ENCODE peak calls at places on chromosomes 11 and 22, in five cellular contexts. O is SW 1271, H is neural progenitor cell, C is C1 segment of cervical spinal cord, N is kidney epithelial cell. X is an unnamed sample.

GRCh38 chr11:9660886-9661285 is 3.0 kb upstream of the SWAP70 start:
- DNase-seq in N (no peak), H (no peak), C (no peak), O (no peak), X (no peak)

GRCh38 chr11:27084407-27084985 is 43.9 kb downstream of the BBOX1 start:
- DNase-seq in O (no peak), N (peak), C (no peak), H (peak), X (peak)

GRCh38 chr11:135075740-135076139 is 663.7 kb upstream of the B3GAT1 start:
- DNase-seq in C (no peak), N (no peak), H (peak), O (no peak), X (no peak)

GRCh38 chr11:132674161-132674560 is 858.1 kb downstream of the OPCML start:
- DNase-seq in N (no peak), H (no peak), C (no peak), O (no peak), X (no peak)

GRCh38 chr22:19082101-19082500 is 40.1 kb downstream of the DGCR2 start:
- DNase-seq in O (no peak), C (no peak), H (no peak), N (no peak), X (no peak)

GRCh38 chr11:59180907-59181306 is 9.0 kb downstream of the DTX4 start:
- DNase-seq in N (no peak), O (no peak), C (no peak), H (no peak), X (no peak)

GRCh38 chr11:46673713-46674462 is 26.5 kb downstream of the ARHGAP1 start:
- DNase-seq in C (no peak), O (no peak), H (no peak), N (no peak), X (no peak)

GRCh38 chr22:37627091-37627490 is 12.4 kb upstream of the SH3BP1 start:
- DNase-seq in N (no peak), H (no peak), O (no peak), C (no peak), X (no peak)

GRCh38 chr11:95698939-95699562 is 90.5 kb downstream of the FAM76B start:
- DNase-seq in N (no peak), C (no peak), O (no peak), H (no peak), X (no peak)

GRCh38 chr11:69383946-69384547 is 90.1 kb downstream of the MYEOV start:
- DNase-seq in O (no peak), H (no peak), C (no peak), N (no peak), X (no peak)

GRCh38 chr11:47259178-47259977 is 1.6 kb downstream of the NR1H3 start:
- DNase-seq in O (peak), C (no peak), H (peak), N (no peak), X (no peak)

GRCh38 chr22:30158277-30158676 is 78.0 kb downstream of the HORMAD2 start:
- DNase-seq in H (no peak), N (no peak), O (no peak), C (no peak), X (no peak)

GRCh38 chr11:117819096-117820040 is 5.2 kb downstream of the FXYD2 start:
- DNase-seq in H (peak), C (no peak), N (no peak), O (peak), X (no peak)

GRCh38 chr11:86722041-86722440 is 49.6 kb upstream of the ME3 start:
- DNase-seq in N (no peak), O (no peak), H (no peak), C (no peak), X (no peak)

GRCh38 chr22:29798318-29798717 is 31.1 kb downstream of the UQCR10 start:
- DNase-seq in O (no peak), C (no peak), H (no peak), N (no peak), X (no peak)

GRCh38 chr11:111148116-111148515 is 97.4 kb upstream of the POU2AF2 start:
- DNase-seq in O (no peak), H (no peak), N (no peak), C (no peak), X (no peak)

GRCh38 chr11:10631761-10632160 is 61.8 kb downstream of the IRAG1 start:
- DNase-seq in O (no peak), H (no peak), C (no peak), N (no peak), X (no peak)

GRCh38 chr22:38923463-38924196 is 33.8 kb upstream of the APOBEC3A start:
- DNase-seq in O (peak), H (peak), C (peak), N (peak), X (peak)